ENCODE peak calls at places on chromosomes 1 and 21, in eight cellular contexts. W is HFFc6; L is GM13977; Y is astrocyte; P is cardiac muscle cell; A is kidney epithelial cell; F is AG10803; U is CD8-positive, alpha-beta T cell. S is an unnamed sample.
A peak's percentile ranks its signal among the peaks of the same experiment; 100 is the strongest.

GRCh38 chr1:234466945-234467344 is 12.0 kb downstream of the TARBP1 start:
- DNase-seq in W (no peak), F (no peak), P (no peak), U (no peak), Y (no peak), A (no peak), L (no peak), S (no peak)

GRCh38 chr1:151539321-151540020 is 638 bp upstream of the TUFT1 start:
- DNase-seq in U (peak; percentile 29), A (peak; percentile 99), P (peak; percentile 81), L (peak; percentile 56), Y (peak; percentile 97), F (peak; percentile 80), W (peak; percentile 79), S (no peak)

GRCh38 chr1:7116001-7116400 is 330.7 kb downstream of the CAMTA1 start:
- DNase-seq in Y (peak; percentile 14), U (no peak), L (no peak), W (peak; percentile 24), F (no peak), P (no peak), A (no peak), S (no peak)

GRCh38 chr1:999797-1000356 is at the start of gene HES4:
- DNase-seq in P (peak; percentile 97), A (peak; percentile 65), F (peak; percentile 95), W (peak; percentile 88), Y (peak; percentile 82), L (peak; percentile 85), U (peak; percentile 70), S (peak; percentile 83)

GRCh38 chr1:15249032-15249601 is 2.1 kb downstream of the FHAD1 start:
- DNase-seq in L (peak; percentile 61), P (no peak), Y (peak; percentile 29), U (peak; percentile 50), A (no peak), F (no peak), W (no peak), S (no peak)

GRCh38 chr1:64733576-64734288 is 11.1 kb upstream of the RAVER2 start:
- DNase-seq in F (peak; percentile 15), P (no peak), U (no peak), L (no peak), Y (peak; percentile 63), W (peak; percentile 43), A (no peak), S (no peak)

GRCh38 chr1:47921935-47922415 is 75.2 kb downstream of the TRABD2B start:
- DNase-seq in A (no peak), F (no peak), Y (no peak), P (no peak), L (no peak), W (no peak), U (no peak), S (no peak)

GRCh38 chr1:198676253-198676652 is 37.4 kb downstream of the PTPRC start:
- DNase-seq in P (peak; percentile 25), A (no peak), Y (no peak), F (no peak), L (no peak), W (no peak), U (no peak), S (no peak)

GRCh38 chr21:40472026-40472425 is 374.9 kb downstream of the DSCAM start:
- DNase-seq in A (no peak), P (no peak), Y (peak; percentile 28), W (peak; percentile 35), L (no peak), F (no peak), U (no peak), S (no peak)

GRCh38 chr21:40471103-40471502 is 375.9 kb downstream of the DSCAM start:
- DNase-seq in U (no peak), F (no peak), P (no peak), Y (peak; percentile 27), L (no peak), A (no peak), W (no peak), S (no peak)

GRCh38 chr21:40465382-40465781 is 381.6 kb downstream of the DSCAM start:
- DNase-seq in A (no peak), U (no peak), L (no peak), Y (no peak), P (no peak), W (no peak), F (no peak), S (no peak)

DNA sequence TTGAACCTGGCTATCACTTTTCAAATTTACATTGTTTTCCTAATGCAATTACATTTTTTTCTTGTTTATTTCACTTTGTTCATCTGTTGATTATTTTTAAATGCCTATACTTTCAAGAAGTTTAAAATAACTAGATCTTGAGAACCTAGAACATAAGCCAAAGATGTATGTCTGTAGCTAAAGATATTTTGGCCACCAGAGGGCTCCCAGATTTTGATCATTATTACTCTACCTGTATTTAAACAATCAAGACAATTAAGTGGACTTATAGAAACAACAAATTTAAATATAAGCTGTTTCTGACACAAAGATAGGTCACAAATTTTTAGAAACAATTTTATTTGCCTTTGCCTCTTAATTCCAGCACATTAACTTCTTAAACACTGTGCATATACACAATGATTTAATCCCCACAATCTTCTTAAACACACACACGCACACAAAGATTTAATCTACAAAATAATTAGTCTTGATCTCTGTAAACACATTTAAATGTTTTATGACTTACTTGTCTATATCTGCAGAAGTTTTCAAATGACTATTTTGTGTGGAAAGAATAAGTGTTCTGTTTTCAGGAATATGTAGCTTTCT is 380.0 kb downstream of the DSCAM start:
- DNase-seq in Y (peak; percentile 12), F (peak; percentile 0), U (no peak), A (no peak), W (peak; percentile 23), P (peak; percentile 60), L (no peak), S (no peak)
- TF ChIP-seq CTCF in Y (peak; percentile 37), F (peak; percentile 35), U (no peak), A (peak; percentile 51), W (peak; percentile 81), P (no peak), L (no peak), S (peak; percentile 84)

GRCh38 chr1:150225546-150225945 is 10.4 kb downstream of the ANP32E start:
- DNase-seq in A (no peak), W (no peak), U (no peak), Y (no peak), P (no peak), L (no peak), F (no peak), S (no peak)

GRCh38 chr1:150226486-150226885 is 9.4 kb downstream of the ANP32E start:
- DNase-seq in U (no peak), Y (no peak), F (no peak), L (no peak), W (no peak), P (no peak), A (no peak), S (no peak)

GRCh38 chr1:150227228-150227627 is 8.7 kb downstream of the ANP32E start:
- DNase-seq in W (no peak), P (no peak), A (no peak), L (no peak), F (no peak), U (no peak), Y (no peak), S (no peak)

DNA sequence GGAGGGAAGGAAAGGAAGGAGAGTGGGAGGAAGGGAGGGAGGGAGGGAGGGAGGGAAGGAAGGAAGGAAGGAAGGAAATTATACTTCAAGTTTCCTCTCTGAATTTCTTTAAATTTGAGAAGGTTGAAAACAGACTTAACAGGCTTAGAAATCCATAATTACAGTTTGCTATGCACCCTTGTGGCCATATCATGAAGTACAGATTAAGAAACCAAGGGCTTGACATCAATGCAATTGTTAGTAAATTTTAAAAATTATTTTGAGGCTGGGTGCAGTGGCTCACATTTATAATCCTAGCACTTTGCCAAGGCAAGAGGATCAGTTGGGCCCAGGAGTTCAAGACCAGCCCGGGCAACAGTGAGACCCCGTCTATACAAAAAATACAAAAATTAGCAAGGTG is 14.4 kb downstream of the ANP32E start:
- DNase-seq in W (peak; percentile 35), F (peak; percentile 53), L (no peak), P (no peak), A (no peak), U (no peak), Y (no peak), S (no peak)
- TF ChIP-seq CTCF in W (peak; percentile 73), F (peak; percentile 67), L (peak; percentile 38), P (peak; percentile 52), A (peak; percentile 36), U (peak; percentile 52), Y (peak; percentile 58), S (peak; percentile 65)

GRCh38 chr1:222385973-222386372 is 161.9 kb downstream of the HHIPL2 start:
- DNase-seq in L (no peak), P (no peak), F (no peak), W (no peak), Y (no peak), A (no peak), U (no peak), S (no peak)

GRCh38 chr1:222385262-222385661 is 162.6 kb downstream of the HHIPL2 start:
- DNase-seq in F (no peak), P (no peak), Y (no peak), A (no peak), U (no peak), W (no peak), L (no peak), S (no peak)

GRCh38 chr1:222390181-222390580 is 157.7 kb downstream of the HHIPL2 start:
- DNase-seq in L (no peak), U (no peak), A (no peak), Y (peak; percentile 76), P (no peak), F (peak; percentile 77), W (peak; percentile 50), S (no peak)

GRCh38 chr1:222384536-222384935 is 163.4 kb downstream of the HHIPL2 start:
- DNase-seq in W (no peak), P (no peak), Y (no peak), A (no peak), L (no peak), F (no peak), U (no peak), S (no peak)

DNA sequence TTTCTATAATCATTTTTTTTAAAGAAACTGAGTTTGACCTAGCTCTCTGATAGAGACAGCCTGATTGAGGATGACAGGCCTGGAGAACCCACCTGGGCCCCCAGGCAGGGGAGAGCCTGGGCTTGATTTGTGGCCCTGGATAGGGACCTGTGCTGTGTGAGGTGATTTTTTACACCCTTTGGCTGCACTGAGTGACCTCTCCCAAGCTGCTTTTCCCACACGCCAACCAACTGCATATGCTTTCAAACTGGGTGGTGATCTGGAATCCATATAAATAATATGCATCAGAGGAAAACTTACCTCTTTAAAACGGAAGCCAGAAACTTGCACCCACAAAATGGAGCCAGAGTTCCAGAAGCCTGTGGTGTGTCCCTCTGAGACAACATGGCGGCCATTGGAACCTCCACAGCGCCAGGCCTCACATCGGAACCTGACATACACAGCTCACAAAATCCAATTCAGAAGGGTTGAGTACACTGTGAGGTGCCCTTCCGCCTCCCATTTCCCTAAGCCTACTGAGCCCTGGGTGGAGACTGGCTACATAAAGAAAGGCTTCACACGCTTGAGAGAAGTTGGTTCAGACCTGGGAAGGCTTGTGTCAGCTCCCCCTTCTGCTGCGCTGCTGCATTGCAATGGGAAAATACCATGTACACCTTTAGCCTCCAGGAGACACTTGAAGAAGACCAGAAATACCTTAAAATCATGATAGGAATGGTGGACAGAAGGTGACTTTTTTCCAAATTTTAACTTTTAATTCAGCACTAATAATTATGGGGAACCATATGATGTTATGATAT is 160.7 kb downstream of the HHIPL2 start:
- DNase-seq in W (no peak), Y (no peak), U (no peak), L (no peak), P (peak; percentile 23), A (no peak), F (no peak), S (peak; percentile 3)
- TF ChIP-seq CTCF in W (peak; percentile 46), Y (peak; percentile 10), U (no peak), L (peak; percentile 24), P (no peak), A (peak; percentile 31), F (peak; percentile 4), S (peak; percentile 33)

DNA sequence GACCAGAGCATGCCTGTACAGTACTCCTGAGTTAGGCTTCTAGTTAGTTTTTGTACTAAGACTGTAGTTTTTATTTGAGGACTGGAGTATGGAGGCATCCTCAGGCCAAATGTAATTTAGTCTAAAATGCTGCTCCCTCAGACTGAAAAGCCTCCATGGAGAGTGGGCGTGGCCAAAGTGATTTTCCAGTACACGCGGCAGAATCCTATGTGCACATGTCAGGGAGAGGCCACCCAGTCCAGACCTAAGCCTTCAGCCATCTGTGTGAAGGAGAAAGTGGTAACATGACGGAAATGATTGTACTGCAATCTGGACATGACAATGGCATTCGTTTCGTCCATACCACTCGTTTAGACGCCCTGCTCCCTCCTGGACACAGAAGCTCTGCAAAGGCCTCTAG is 56.2 kb downstream of the PCP4 start:
- DNase-seq in L (no peak), P (no peak), A (no peak), F (no peak), U (no peak), Y (no peak), W (no peak), S (no peak)
- TF ChIP-seq CTCF in L (no peak), P (no peak), A (no peak), F (no peak), U (no peak), Y (no peak), W (no peak), S (no peak)